ENCODE peak calls at places on chromosome 1, in six cellular contexts. J, M, R, I, E and W are unnamed samples.

GRCh38 chr1:89198500-89199072 is at the start of gene GBP4:
- DNase-seq in E (peak; percentile 81), R (no peak), M (no peak), I (no peak), J (peak; percentile 44), W (peak; percentile 64)

GRCh38 chr1:7681401-7681800 is 89.7 kb upstream of the VAMP3 start:
- DNase-seq in J (no peak), M (no peak), I (no peak), R (no peak), E (no peak), W (no peak)

GRCh38 chr1:63960326-63960725 is 186.5 kb downstream of the ROR1 start:
- DNase-seq in E (no peak), I (no peak), J (no peak), R (no peak), M (no peak), W (no peak)

GRCh38 chr1:179876289-179876715 is 1.3 kb downstream of the TOR1AIP2 start:
- DNase-seq in J (no peak), E (no peak), I (peak; percentile 35), R (no peak), M (no peak), W (no peak)

GRCh38 chr1:110581637-110582036 is 24.5 kb downstream of the KCNA2 start:
- DNase-seq in R (no peak), M (no peak), J (no peak), E (peak; percentile 31), I (no peak), W (no peak)

GRCh38 chr1:88768816-88769215 is 84.7 kb downstream of the PKN2 start:
- DNase-seq in J (no peak), R (no peak), E (no peak), I (no peak), M (no peak), W (no peak)

GRCh38 chr1:213641312-213641711 is 346.5 kb upstream of the PROX1 start:
- DNase-seq in E (no peak), R (no peak), J (no peak), M (no peak), I (no peak), W (no peak)

GRCh38 chr1:30188329-30188728 is 535.1 kb downstream of the MATN1 start:
- DNase-seq in M (no peak), I (no peak), E (no peak), J (no peak), R (no peak), W (no peak)